ENCODE peak calls at places on chromosome 6, in six cellular contexts. M, K, X, G, A and Q are unnamed samples.

GRCh38 chr6:121436966-121437756 is 1.7 kb downstream of the GJA1 start:
- DNase-seq in M (peak; percentile 59), K (no peak), X (no peak), G (no peak), A (no peak), Q (no peak)

GRCh38 chr6:135274561-135275293 is 93.6 kb downstream of the MYB start:
- DNase-seq in M (no peak), K (no peak), X (peak; percentile 20), G (no peak), A (no peak), Q (no peak)

GRCh38 chr6:160041608-160042007 is 72.7 kb downstream of the IGF2R start:
- DNase-seq in M (no peak), K (peak; percentile 22), X (no peak), G (no peak), A (no peak), Q (no peak)

GRCh38 chr6:56875961-56876360 is 78.9 kb upstream of the BEND6 start:
- DNase-seq in M (no peak), K (peak; percentile 84), X (no peak), G (no peak), A (no peak), Q (no peak)

GRCh38 chr6:39884696-39885095 is 49.6 kb downstream of the MOCS1 start:
- DNase-seq in M (no peak), K (no peak), X (no peak), G (no peak), A (no peak), Q (no peak)

GRCh38 chr6:88586371-88587157 is 376.9 kb downstream of the RNGTT start:
- DNase-seq in M (no peak), K (no peak), X (no peak), G (no peak), A (no peak), Q (no peak)

GRCh38 chr6:6003334-6004146 is 3.2 kb downstream of the NRN1 start:
- DNase-seq in M (peak; percentile 72), K (no peak), X (peak; percentile 85), G (no peak), A (no peak), Q (peak; percentile 81)

GRCh38 chr6:169863149-169863525 is 111.7 kb downstream of the ERMARD start:
- DNase-seq in M (no peak), K (no peak), X (no peak), G (no peak), A (no peak), Q (no peak)

GRCh38 chr6:139376054-139376355 is 1.6 kb upstream of the CITED2 start:
- DNase-seq in M (no peak), K (no peak), X (no peak), G (peak; percentile 38), A (peak; percentile 67), Q (no peak)

GRCh38 chr6:155315516-155315871 is 1.2 kb upstream of the TFB1M start:
- DNase-seq in M (no peak), K (peak; percentile 71), X (no peak), G (no peak), A (no peak), Q (no peak)

GRCh38 chr6:120005292-120005976 is 655.9 kb upstream of the MAN1A1 start:
- DNase-seq in M (peak; percentile 25), K (peak; percentile 92), X (no peak), G (no peak), A (no peak), Q (no peak)

GRCh38 chr6:25801423-25801822 is 30.4 kb downstream of the SLC17A1 start:
- DNase-seq in M (no peak), K (no peak), X (no peak), G (no peak), A (no peak), Q (no peak)

GRCh38 chr6:148379966-148380653 is 37.5 kb downstream of the SASH1 start:
- DNase-seq in M (no peak), K (no peak), X (no peak), G (no peak), A (no peak), Q (no peak)

GRCh38 chr6:75217203-75217602 is 11.3 kb upstream of the COL12A1 start:
- DNase-seq in M (no peak), K (no peak), X (no peak), G (no peak), A (no peak), Q (no peak)

GRCh38 chr6:141848029-141848890 is 284.5 kb upstream of the GJE1 start:
- DNase-seq in M (no peak), K (no peak), X (no peak), G (no peak), A (no peak), Q (no peak)

GRCh38 chr6:35972471-35972985 is 51.6 kb upstream of the SRPK1 start:
- DNase-seq in M (peak; percentile 24), K (peak; percentile 72), X (peak; percentile 52), G (no peak), A (peak; percentile 40), Q (no peak)

GRCh38 chr6:140436023-140436811 is 1061.8 kb upstream of the CITED2 start:
- DNase-seq in M (no peak), K (no peak), X (no peak), G (no peak), A (no peak), Q (no peak)

GRCh38 chr6:39778581-39779270 is 13.4 kb upstream of the DAAM2 start:
- DNase-seq in M (peak; percentile 28), K (no peak), X (no peak), G (no peak), A (no peak), Q (no peak)

GRCh38 chr6:44036699-44037101 is 90.6 kb downstream of the MRPL14 start:
- DNase-seq in M (no peak), K (peak; percentile 49), X (no peak), G (no peak), A (no peak), Q (peak; percentile 85)

GRCh38 chr6:12595161-12595792 is 121.3 kb upstream of the PHACTR1 start:
- DNase-seq in M (no peak), K (no peak), X (no peak), G (no peak), A (no peak), Q (no peak)

GRCh38 chr6:169965239-169965638 is 213.8 kb downstream of the ERMARD start:
- DNase-seq in M (peak; percentile 12), K (no peak), X (no peak), G (no peak), A (no peak), Q (no peak)

GRCh38 chr6:80143312-80143960 is 37.0 kb downstream of the BCKDHB start:
- DNase-seq in M (peak; percentile 3), K (no peak), X (no peak), G (no peak), A (no peak), Q (no peak)

GRCh38 chr6:31615748-31616147 is 714 bp downstream of the AIF1 start:
- DNase-seq in M (no peak), K (no peak), X (no peak), G (no peak), A (peak; percentile 44), Q (peak; percentile 95)

GRCh38 chr6:148200302-148200701 is 142.3 kb upstream of the SASH1 start:
- DNase-seq in M (no peak), K (no peak), X (no peak), G (no peak), A (no peak), Q (no peak)

DNA sequence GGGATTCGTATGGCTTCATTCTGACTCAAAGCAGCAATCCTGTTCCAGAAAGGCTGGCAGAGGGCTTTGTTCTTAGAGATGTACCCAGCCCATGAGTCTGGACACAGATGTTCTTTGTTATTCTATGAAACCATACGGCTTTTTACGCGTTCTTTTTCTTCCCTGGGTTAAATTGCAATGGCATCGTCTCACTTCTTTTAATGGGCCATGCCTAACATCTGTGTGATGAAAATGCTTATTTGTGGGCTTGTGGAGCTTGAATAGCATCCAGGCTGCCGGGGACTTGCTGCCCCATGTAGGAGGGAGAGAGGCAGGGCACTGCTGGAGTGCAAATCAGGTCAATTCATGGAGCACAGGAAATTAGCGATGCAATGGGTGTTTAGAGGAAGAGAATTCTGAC is 19.4 kb downstream of the FAM50B start:
- DNase-seq in M (no peak), K (no peak), X (no peak), G (no peak), A (no peak), Q (no peak)
- TF ChIP-seq CTCF in M (no peak), K (no peak), X (no peak), G (no peak), A (no peak), Q (no peak)

GRCh38 chr6:1389791-1390070 is 355 bp downstream of the FOXF2 start:
- DNase-seq in M (no peak), K (no peak), X (no peak), G (no peak), A (no peak), Q (no peak)
- H3K4me3 ChIP-seq in M (no peak overlapping the region), K (no peak overlapping the region), X (no peak overlapping the region), G (no peak overlapping the region), A (no peak overlapping the region), Q (no peak overlapping the region)

GRCh38 chr6:96900873-96901272 is 3.2 kb upstream of the NDUFAF4 start:
- DNase-seq in M (no peak), K (no peak), X (no peak), G (no peak), A (no peak), Q (no peak)

GRCh38 chr6:96899599-96899998 is 1.9 kb upstream of the NDUFAF4 start:
- DNase-seq in M (no peak), K (no peak), X (no peak), G (no peak), A (no peak), Q (no peak)

GRCh38 chr6:96898241-96898851 is 655 bp upstream of the NDUFAF4 start:
- DNase-seq in M (peak; percentile 3), K (no peak), X (no peak), G (no peak), A (peak; percentile 24), Q (no peak)

GRCh38 chr6:96897396-96898240 is at the start of gene NDUFAF4:
- DNase-seq in M (peak; percentile 95), K (peak; percentile 92), X (peak; percentile 97), G (peak; percentile 72), A (peak; percentile 96), Q (peak; percentile 86)

DNA sequence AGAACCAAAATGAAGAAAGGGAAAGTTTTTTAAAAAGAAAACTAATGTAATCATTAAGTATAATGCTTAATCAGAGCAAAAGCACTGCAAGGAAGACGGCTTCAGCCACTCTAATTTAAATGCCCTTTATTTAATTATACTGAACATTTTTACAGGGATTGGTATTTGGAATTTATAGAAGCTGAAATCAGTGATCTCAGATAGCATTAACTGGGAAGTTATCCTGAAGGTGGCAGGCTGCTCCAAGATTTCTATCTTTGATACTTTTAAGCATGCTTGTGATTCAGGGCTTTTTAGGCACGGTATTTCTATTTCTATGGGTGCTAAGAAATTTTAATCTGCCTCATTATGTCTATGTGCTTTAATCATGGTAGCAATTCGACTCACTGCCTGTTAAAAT is 1.3 kb upstream of the NDUFAF4 start:
- DNase-seq in M (peak; percentile 19), K (peak; percentile 19), X (no peak), G (no peak), A (no peak), Q (no peak)
- TF ChIP-seq GABPA in M (no peak), K (no peak), X (no peak), G (no peak), A (no peak), Q (no peak)

DNA sequence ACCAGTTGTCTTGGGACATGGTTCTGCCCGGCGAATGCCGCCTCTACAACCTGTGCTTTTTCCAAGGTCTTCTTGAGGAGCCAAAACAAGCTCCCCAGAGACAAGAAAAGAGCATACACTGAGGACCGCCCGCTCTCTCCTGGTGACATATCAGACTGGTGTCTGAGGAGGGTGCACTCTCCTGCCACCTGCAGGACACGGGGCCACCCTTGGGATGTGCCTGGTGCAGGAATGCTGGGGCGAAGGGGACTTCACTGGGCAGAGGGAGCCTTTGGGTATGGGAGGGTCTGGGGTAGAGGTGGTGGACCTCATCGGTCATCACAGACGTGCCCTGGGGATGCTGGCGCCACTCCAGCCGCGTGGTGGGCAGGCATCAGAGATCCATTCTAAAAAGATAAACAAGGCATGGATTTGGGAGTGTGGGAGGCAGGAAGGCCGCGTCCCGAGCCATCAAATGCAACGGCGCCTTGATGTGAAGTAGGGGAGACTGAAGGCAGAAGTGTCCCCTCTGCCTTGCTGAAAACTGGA is 163.3 kb downstream of the CD83 start:
- DNase-seq in M (no peak), K (no peak), X (peak; percentile 61), G (no peak), A (peak; percentile 45), Q (no peak)
- TF ChIP-seq CTCF in M (no peak), K (peak; percentile 56), X (peak; percentile 76), G (no peak), A (peak; percentile 70), Q (no peak)